ENCODE peak calls at places on chromosome 6, in six cellular contexts. J, F, B, X, P and C are unnamed samples.

GRCh38 chr6:70234561-70235236 is 68.2 kb downstream of the COL9A1 start:
- DNase-seq in X (no peak), P (no peak), J (no peak), B (no peak), F (no peak), C (no peak)

GRCh38 chr6:54856137-54856536 is 9.6 kb downstream of the FAM83B start:
- DNase-seq in F (no peak), X (no peak), B (no peak), P (no peak), J (no peak), C (no peak)

GRCh38 chr6:143243786-143244185 is 183.1 kb downstream of the AIG1 start:
- DNase-seq in B (no peak), P (no peak), X (no peak), J (no peak), F (no peak), C (no peak)

GRCh38 chr6:19193624-19194023 is 643.5 kb upstream of the ID4 start:
- DNase-seq in B (no peak), F (no peak), X (no peak), P (no peak), J (no peak), C (no peak)

GRCh38 chr6:44563397-44563796 is 175.9 kb downstream of the CDC5L start:
- DNase-seq in B (no peak), F (no peak), J (no peak), X (no peak), P (peak; percentile 28), C (no peak)

GRCh38 chr6:117459447-117459944 is 23.0 kb upstream of the DCBLD1 start:
- DNase-seq in P (no peak), F (no peak), J (no peak), B (no peak), X (no peak), C (no peak)

GRCh38 chr6:33936911-33937310 is 133.1 kb upstream of the MLN start:
- DNase-seq in X (no peak), F (no peak), J (no peak), B (no peak), P (no peak), C (no peak)

GRCh38 chr6:128307671-128308070 is 212.7 kb downstream of the PTPRK start:
- DNase-seq in B (no peak), J (no peak), X (no peak), P (no peak), F (no peak), C (no peak)

GRCh38 chr6:43971776-43972126 is 155.5 kb downstream of the MRPL14 start:
- DNase-seq in F (peak; percentile 43), P (no peak), B (no peak), J (no peak), X (no peak), C (no peak)

GRCh38 chr6:36980129-36980528 is 5.9 kb downstream of the MTCH1 start:
- DNase-seq in P (no peak), B (no peak), F (no peak), J (no peak), X (no peak), C (no peak)

GRCh38 chr6:165917576-165917975 is 250.1 kb downstream of the TBXT start:
- DNase-seq in F (no peak), B (no peak), X (no peak), P (no peak), J (no peak), C (no peak)

GRCh38 chr6:113356139-113356538 is 501.0 kb upstream of the MARCKS start:
- DNase-seq in B (no peak), F (no peak), J (no peak), X (no peak), P (peak; percentile 94), C (no peak)

GRCh38 chr6:31958412-31958740 is 395 bp downstream of the NELFE start:
- DNase-seq in B (no peak), X (no peak), F (no peak), J (no peak), P (no peak), C (no peak)

GRCh38 chr6:20411953-20412352 is 10.3 kb downstream of the E2F3 start:
- DNase-seq in P (no peak), B (no peak), J (no peak), X (no peak), F (no peak), C (no peak)

GRCh38 chr6:25991785-25992412 is 29.3 kb downstream of the TRIM38 start:
- DNase-seq in B (no peak), F (peak; percentile 79), X (peak; percentile 48), P (peak; percentile 64), J (peak; percentile 10), C (no peak)

GRCh38 chr6:156977527-156978291 is 200.5 kb downstream of the ARID1B start:
- DNase-seq in P (no peak), F (no peak), X (no peak), B (no peak), J (no peak), C (no peak)
- TF ChIP-seq ZNF274 in P (no peak), F (no peak), X (no peak), B (no peak), J (no peak), C (no peak)

GRCh38 chr6:89047473-89047872 is 33.1 kb upstream of the PNRC1 start:
- DNase-seq in B (no peak), J (no peak), P (no peak), X (no peak), F (no peak), C (no peak)

GRCh38 chr6:89045585-89045984 is 35.0 kb upstream of the PNRC1 start:
- DNase-seq in F (no peak), P (no peak), B (no peak), J (no peak), X (no peak), C (no peak)

GRCh38 chr6:89048286-89048923 is 32.1 kb upstream of the PNRC1 start:
- DNase-seq in J (no peak), F (no peak), X (no peak), P (no peak), B (no peak), C (no peak)

GRCh38 chr6:89042664-89043063 is 37.9 kb upstream of the PNRC1 start:
- DNase-seq in J (no peak), P (no peak), F (no peak), X (no peak), B (no peak), C (no peak)

GRCh38 chr6:89044988-89045387 is 35.6 kb upstream of the PNRC1 start:
- DNase-seq in F (no peak), P (no peak), B (no peak), J (no peak), X (no peak), C (no peak)
- TF ChIP-seq ZNF274 in F (no peak), P (no peak), B (no peak), J (no peak), X (no peak), C (no peak)

DNA sequence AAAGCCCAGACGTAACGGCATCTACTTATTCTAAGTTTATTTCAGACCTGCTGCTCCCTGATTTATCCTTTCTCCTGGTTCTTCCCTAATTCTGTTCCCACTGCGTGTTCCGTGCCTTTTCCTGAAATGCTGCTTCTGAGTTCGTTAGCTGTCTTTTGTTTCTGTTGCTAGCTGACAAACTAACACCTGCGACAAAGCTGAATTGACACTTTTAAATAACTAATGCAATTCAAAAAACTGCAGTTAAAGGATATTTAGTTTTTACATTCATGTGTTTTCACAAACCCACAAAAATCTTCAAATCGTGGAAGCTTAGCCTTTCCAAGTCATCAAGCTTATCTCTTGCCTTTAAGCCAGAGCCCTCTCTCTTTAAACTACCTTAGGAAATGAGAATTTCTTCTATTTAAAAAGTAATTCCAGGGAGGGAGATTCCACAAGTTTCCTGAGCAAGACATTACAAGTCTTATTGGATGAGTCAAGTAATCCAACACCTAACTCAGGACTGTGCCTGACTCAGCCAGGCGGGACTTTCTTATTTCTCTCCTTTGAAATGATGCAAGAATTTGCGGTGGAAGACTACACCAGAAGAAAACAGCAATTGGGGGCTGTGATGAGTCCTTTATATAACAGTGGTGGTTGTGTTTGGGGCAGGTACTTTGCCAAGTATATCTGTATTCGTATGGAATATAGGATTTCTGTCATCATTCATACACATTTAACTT is 6.3 kb downstream of the ADTRP start:
- DNase-seq in B (peak; percentile 76), X (no peak), F (no peak), J (no peak), P (no peak), C (no peak)
- TF ChIP-seq ZNF274 in B (no peak), X (no peak), F (no peak), J (no peak), P (no peak), C (no peak)

GRCh38 chr6:111478064-111478476 is 4.9 kb downstream of the REV3L start:
- DNase-seq in B (no peak), F (no peak), J (no peak), X (no peak), P (peak; percentile 28), C (no peak)
- TF ChIP-seq ZNF274 in B (no peak), F (no peak), J (no peak), X (no peak), P (no peak), C (no peak)

GRCh38 chr6:39309942-39310531 is 4.2 kb downstream of the KCNK17 start:
- DNase-seq in F (peak; percentile 87), B (peak; percentile 48), J (peak; percentile 53), X (no peak), P (peak; percentile 58), C (peak; percentile 43)
- TF ChIP-seq ZNF274 in F (no peak), B (no peak), J (no peak), X (no peak), P (peak; percentile 32), C (no peak)

GRCh38 chr6:29816030-29816429 is 11.6 kb upstream of the HLA-G start:
- DNase-seq in B (no peak), F (no peak), X (no peak), P (no peak), J (no peak), C (no peak)
- TF ChIP-seq ZNF274 in B (no peak), F (no peak), X (no peak), P (no peak), J (no peak), C (no peak)

GRCh38 chr6:45652393-45652792 is 274.7 kb upstream of the SUPT3H start:
- DNase-seq in J (no peak), F (no peak), P (no peak), B (no peak), X (no peak), C (no peak)
- TF ChIP-seq ZNF274 in J (no peak), F (no peak), P (no peak), B (no peak), X (no peak), C (no peak)

DNA sequence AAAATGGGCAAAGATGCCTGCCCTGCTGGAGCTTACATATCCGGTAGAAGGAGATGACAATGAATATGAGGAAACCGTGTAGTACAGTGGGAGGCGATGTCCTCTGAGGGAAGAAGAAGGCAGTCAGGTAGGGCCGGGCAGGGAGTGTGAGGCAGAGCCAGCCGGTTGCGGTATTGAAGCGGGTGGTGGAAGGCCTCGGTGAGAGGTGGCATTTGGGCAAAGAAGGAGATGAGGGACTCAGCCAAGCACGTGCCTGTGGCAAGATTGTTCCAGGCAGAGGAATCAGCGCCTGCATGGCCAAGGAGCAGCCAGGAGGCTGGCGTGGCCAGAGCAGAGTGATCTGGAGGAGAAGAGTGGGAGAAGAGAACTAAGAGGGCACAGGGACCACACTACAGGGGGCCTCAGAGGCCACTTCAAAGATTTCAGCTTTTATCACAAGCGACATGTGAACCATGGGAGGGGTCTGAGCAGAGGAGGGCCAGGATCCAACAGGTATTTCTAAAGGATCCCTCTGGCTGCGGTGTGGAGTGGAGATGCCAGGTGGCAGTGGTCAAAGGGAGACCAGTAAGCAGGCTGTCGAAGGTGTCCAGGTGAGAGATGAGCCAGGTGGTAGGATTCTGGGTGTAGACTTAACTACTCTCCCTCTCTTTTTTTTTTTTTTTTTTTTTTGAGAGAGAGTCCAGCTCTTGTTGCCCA is 13.8 kb downstream of the MDFI start:
- DNase-seq in J (no peak), B (no peak), F (no peak), X (no peak), P (no peak), C (no peak)
- TF ChIP-seq ZNF274 in J (no peak), B (no peak), F (no peak), X (no peak), P (no peak), C (no peak)